ENCODE peak calls at places on chromosomes 3 and 15, in six cellular contexts. Q, K, Z, D, X and V are unnamed samples.

GRCh38 chr15:99749386-99749785 is 16.1 kb upstream of the LYSMD4 start:
- DNase-seq in K (no peak), X (peak; percentile 75), Z (no peak), D (no peak), Q (peak; percentile 10), V (peak; percentile 33)

GRCh38 chr3:193805448-193805847 is 212.4 kb downstream of the OPA1 start:
- DNase-seq in D (peak; percentile 68), X (peak; percentile 70), Q (peak; percentile 80), K (peak; percentile 88), Z (peak; percentile 97), V (peak; percentile 42)

GRCh38 chr15:85649372-85649771 is 145.4 kb downstream of the KLHL25 start:
- DNase-seq in K (no peak), Z (no peak), X (no peak), D (peak; percentile 70), Q (peak; percentile 90), V (no peak)

GRCh38 chr15:59307164-59307535 is 65.5 kb downstream of the MYO1E start:
- DNase-seq in X (no peak), Q (no peak), D (no peak), K (no peak), Z (no peak), V (no peak)

GRCh38 chr15:57747206-57747605 is 40.7 kb downstream of the POLR2M start:
- DNase-seq in X (no peak), D (no peak), Z (no peak), K (no peak), Q (no peak), V (peak; percentile 14)

GRCh38 chr15:78077053-78077859 is at the start of gene TBC1D2B:
- DNase-seq in X (peak; percentile 60), K (peak; percentile 81), Q (peak; percentile 48), Z (no peak), D (peak; percentile 51), V (peak; percentile 76)

GRCh38 chr3:59680916-59681315 is 631.1 kb upstream of the CFAP20DC start:
- DNase-seq in K (no peak), Q (no peak), X (no peak), D (no peak), Z (no peak), V (no peak)

GRCh38 chr3:50269977-50270413 is 1.0 kb downstream of the SEMA3B start:
- DNase-seq in X (no peak), D (no peak), Z (no peak), Q (peak; percentile 63), K (no peak), V (no peak)

GRCh38 chr3:119937229-119937628 is 155.3 kb downstream of the NR1I2 start:
- DNase-seq in X (no peak), Q (peak; percentile 10), D (no peak), K (no peak), Z (no peak), V (no peak)

GRCh38 chr15:89174476-89174875 is 46.9 kb downstream of the RLBP1 start:
- DNase-seq in K (no peak), X (peak; percentile 60), Z (no peak), D (peak; percentile 50), Q (no peak), V (no peak)

GRCh38 chr15:37880009-37880834 is 54.2 kb upstream of the TMCO5A start:
- DNase-seq in Q (peak; percentile 75), X (no peak), K (no peak), Z (no peak), D (peak; percentile 64), V (no peak)

GRCh38 chr3:122921791-122922651 is 105.5 kb downstream of the SEMA5B start:
- DNase-seq in D (no peak), Q (no peak), X (no peak), Z (no peak), K (no peak), V (no peak)

GRCh38 chr3:53730565-53730964 is 115.7 kb downstream of the CHDH start:
- DNase-seq in D (no peak), X (no peak), K (peak; percentile 69), Q (no peak), Z (no peak), V (no peak)

GRCh38 chr3:33751320-33751719 is 33.3 kb upstream of the CLASP2 start:
- DNase-seq in D (no peak), Q (no peak), X (no peak), Z (no peak), K (no peak), V (no peak)

GRCh38 chr3:58434990-58435389 is 1.4 kb upstream of the PDHB start:
- DNase-seq in Q (peak; percentile 73), D (no peak), K (no peak), Z (no peak), X (no peak), V (no peak)

GRCh38 chr15:49823987-49824538 is 203.2 kb downstream of the DTWD1 start:
- DNase-seq in Q (peak; percentile 29), Z (no peak), X (no peak), D (no peak), K (no peak), V (peak; percentile 18)

GRCh38 chr15:58182460-58183163 is 44.4 kb downstream of the AQP9 start:
- DNase-seq in D (peak; percentile 76), X (no peak), Z (no peak), K (peak; percentile 42), Q (peak; percentile 41), V (peak; percentile 14)

GRCh38 chr15:31326729-31327673 is at the start of gene KLF13:
- DNase-seq in Q (peak; percentile 64), Z (peak; percentile 62), X (peak; percentile 57), D (no peak), K (peak; percentile 80), V (peak; percentile 76)

GRCh38 chr3:11549580-11550140 is 94.1 kb downstream of the VGLL4 start:
- DNase-seq in X (no peak), D (no peak), Z (peak; percentile 5), K (peak; percentile 12), Q (no peak), V (no peak)

GRCh38 chr3:45054196-45054857 is 28.2 kb downstream of the CLEC3B start:
- DNase-seq in Q (peak; percentile 85), D (no peak), Z (no peak), X (peak; percentile 51), K (no peak), V (no peak)

GRCh38 chr3:4584537-4585249 is 91.5 kb downstream of the ITPR1 start:
- DNase-seq in Q (peak; percentile 16), D (peak; percentile 18), X (no peak), K (peak; percentile 46), Z (no peak), V (peak; percentile 15)

GRCh38 chr3:69364354-69364753 is 21.5 kb downstream of the FRMD4B start:
- DNase-seq in D (no peak), X (no peak), K (no peak), Q (no peak), Z (no peak), V (no peak)

GRCh38 chr15:92531406-92531805 is 124.2 kb downstream of the FAM174B start:
- DNase-seq in D (no peak), Z (no peak), Q (no peak), X (no peak), K (no peak), V (no peak)

GRCh38 chr3:65597952-65598413 is 440.7 kb downstream of the MAGI1 start:
- DNase-seq in Q (no peak), Z (no peak), D (no peak), K (no peak), X (no peak), V (no peak)

GRCh38 chr15:51884517-51885236 is 55.2 kb downstream of the TMOD3 start:
- DNase-seq in X (no peak), K (no peak), D (peak; percentile 88), Z (no peak), Q (peak; percentile 49), V (no peak)

GRCh38 chr15:100869151-100869999 is 10.3 kb upstream of the ALDH1A3 start:
- DNase-seq in K (no peak), Z (no peak), D (no peak), Q (no peak), X (no peak), V (no peak)

GRCh38 chr15:98958918-98959639 is 48.5 kb downstream of the PGPEP1L start:
- DNase-seq in Q (no peak), Z (no peak), D (no peak), X (no peak), K (no peak), V (no peak)

GRCh38 chr3:131217296-131217741 is 164.3 kb upstream of the NUDT16 start:
- DNase-seq in Q (no peak), K (no peak), Z (no peak), D (no peak), X (no peak), V (no peak)

GRCh38 chr3:149660462-149660861 is 2.6 kb upstream of the WWTR1 start:
- DNase-seq in Q (no peak), X (no peak), Z (no peak), K (no peak), D (peak; percentile 39), V (no peak)

GRCh38 chr15:75455424-75455981 is 4.0 kb upstream of the SIN3A start:
- DNase-seq in X (peak; percentile 92), D (peak; percentile 85), Z (peak; percentile 90), Q (peak; percentile 65), K (peak; percentile 91), V (peak; percentile 93)
- TF ChIP-seq POLR2A in X (peak; percentile 89), D (no peak), Z (peak; percentile 34), Q (no peak), K (peak; percentile 69), V (peak; percentile 71)

GRCh38 chr3:52297242-52298146 is 9.9 kb downstream of the GLYCTK start:
- DNase-seq in Q (no peak), K (no peak), X (no peak), D (no peak), Z (no peak), V (no peak)
- TF ChIP-seq POLR2A in Q (no peak), K (no peak), X (no peak), D (no peak), Z (no peak), V (no peak)

GRCh38 chr3:142175478-142175877 is 26.1 kb upstream of the TFDP2 start:
- DNase-seq in Q (no peak), Z (no peak), K (no peak), D (no peak), X (no peak), V (no peak)

GRCh38 chr3:142174559-142174958 is 25.2 kb upstream of the TFDP2 start:
- DNase-seq in Q (no peak), X (no peak), D (no peak), Z (no peak), K (no peak), V (no peak)
- TF ChIP-seq POLR2A in Q (no peak), X (no peak), D (no peak), Z (no peak), K (no peak), V (no peak)

GRCh38 chr3:135558150-135558549 is 407.4 kb upstream of the PPP2R3A start:
- DNase-seq in Q (no peak), D (no peak), K (no peak), X (no peak), Z (no peak), V (no peak)
- TF ChIP-seq POLR2A in Q (no peak), D (no peak), K (no peak), X (no peak), Z (no peak), V (no peak)

GRCh38 chr3:46935168-46935858 is 41.2 kb downstream of the CCDC12 start:
- DNase-seq in X (peak; percentile 51), K (peak; percentile 86), D (peak; percentile 98), Q (peak; percentile 96), Z (peak; percentile 58), V (peak; percentile 58)
- TF ChIP-seq POLR2A in X (no peak), K (no peak), D (peak; percentile 60), Q (no peak), Z (no peak), V (no peak)